ENCODE peak calls at places on chromosomes 13 and 19, in five cellular contexts. W is breast epithelium, M is tibial nerve, Y is spleen, X is ovary. R is an unnamed sample.
A peak's percentile ranks its signal among the peaks of the same experiment; 100 is the strongest.

GRCh38 chr19:55345818-55346724 is 6.4 kb downstream of the KMT5C start:
- DNase-seq in X (peak; percentile 62), W (no peak), M (peak; percentile 34), Y (no peak), R (no peak)

GRCh38 chr13:112928020-112928931 is 40.7 kb upstream of the MCF2L start:
- DNase-seq in Y (no peak), M (no peak), X (no peak), W (no peak), R (no peak)

GRCh38 chr19:615619-616018 is 17.7 kb downstream of the POLRMT start:
- DNase-seq in X (no peak), W (no peak), Y (no peak), M (no peak), R (no peak)

GRCh38 chr19:3178377-3178972 is at the start of gene S1PR4:
- DNase-seq in X (peak; percentile 20), M (no peak), Y (peak; percentile 95), W (no peak), R (no peak)

GRCh38 chr19:55809381-55810058 is 22.3 kb downstream of the NLRP11 start:
- DNase-seq in Y (peak; percentile 83), X (peak; percentile 27), M (peak; percentile 7), W (no peak), R (peak; percentile 66)

GRCh38 chr19:36638862-36639510 is 27.7 kb downstream of the ZNF461 start:
- DNase-seq in Y (no peak), M (no peak), X (no peak), W (no peak), R (no peak)

GRCh38 chr13:106917673-106918652 is 350.0 kb upstream of the ARGLU1 start:
- DNase-seq in M (peak; percentile 67), Y (peak; percentile 91), W (peak; percentile 77), X (peak; percentile 78), R (peak; percentile 78)

GRCh38 chr19:50331187-50332013 is 2.2 kb upstream of the KCNC3 start:
- DNase-seq in M (no peak), X (no peak), W (no peak), Y (peak; percentile 73), R (no peak)

GRCh38 chr13:86080340-86080995 is 281.2 kb upstream of the SLITRK6 start:
- DNase-seq in Y (no peak), X (no peak), M (no peak), W (no peak), R (no peak)

GRCh38 chr13:86087241-86087640 is 288.0 kb upstream of the SLITRK6 start:
- DNase-seq in X (no peak), Y (no peak), W (no peak), M (no peak), R (no peak)

GRCh38 chr13:86082116-86082515 is 282.9 kb upstream of the SLITRK6 start:
- DNase-seq in M (no peak), X (no peak), Y (no peak), W (no peak), R (no peak)

DNA sequence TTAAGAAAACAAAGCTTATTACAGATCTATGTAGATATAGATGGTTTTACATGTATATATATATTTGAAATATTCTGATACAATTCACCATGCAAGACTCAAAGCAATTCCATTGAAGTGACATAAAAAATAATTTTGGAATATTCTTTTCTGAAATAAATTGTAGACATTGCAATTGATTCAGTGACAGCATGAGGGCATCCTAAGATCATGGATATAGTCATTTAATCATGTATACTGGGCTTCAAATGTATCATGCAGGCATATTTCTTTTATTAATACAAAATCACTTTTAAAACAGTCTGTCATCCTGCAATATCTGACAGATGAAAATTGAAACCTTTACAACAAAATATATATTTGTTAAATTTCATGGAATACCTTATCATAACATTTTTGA is 286.7 kb upstream of the SLITRK6 start:
- DNase-seq in Y (no peak), M (no peak), X (no peak), W (no peak), R (no peak)
- TF ChIP-seq CTCF in Y (no peak), M (no peak), X (no peak), W (no peak), R (no peak)

GRCh38 chr19:58278156-58279041 is at the start of gene ZNF8:
- DNase-seq in M (peak; percentile 96), Y (peak; percentile 98), X (peak; percentile 99), W (peak; percentile 95), R (peak; percentile 98)

GRCh38 chr19:58277748-58278147 is 1.0 kb upstream of the ZNF8 start:
- DNase-seq in X (no peak), M (no peak), Y (no peak), W (no peak), R (no peak)

GRCh38 chr19:58277197-58277596 is 1.6 kb upstream of the ZNF8 start:
- DNase-seq in M (no peak), X (no peak), Y (no peak), W (no peak), R (no peak)

GRCh38 chr19:58279925-58280316 is 1.2 kb downstream of the ZNF8 start:
- DNase-seq in Y (no peak), W (no peak), M (no peak), X (no peak), R (no peak)

DNA sequence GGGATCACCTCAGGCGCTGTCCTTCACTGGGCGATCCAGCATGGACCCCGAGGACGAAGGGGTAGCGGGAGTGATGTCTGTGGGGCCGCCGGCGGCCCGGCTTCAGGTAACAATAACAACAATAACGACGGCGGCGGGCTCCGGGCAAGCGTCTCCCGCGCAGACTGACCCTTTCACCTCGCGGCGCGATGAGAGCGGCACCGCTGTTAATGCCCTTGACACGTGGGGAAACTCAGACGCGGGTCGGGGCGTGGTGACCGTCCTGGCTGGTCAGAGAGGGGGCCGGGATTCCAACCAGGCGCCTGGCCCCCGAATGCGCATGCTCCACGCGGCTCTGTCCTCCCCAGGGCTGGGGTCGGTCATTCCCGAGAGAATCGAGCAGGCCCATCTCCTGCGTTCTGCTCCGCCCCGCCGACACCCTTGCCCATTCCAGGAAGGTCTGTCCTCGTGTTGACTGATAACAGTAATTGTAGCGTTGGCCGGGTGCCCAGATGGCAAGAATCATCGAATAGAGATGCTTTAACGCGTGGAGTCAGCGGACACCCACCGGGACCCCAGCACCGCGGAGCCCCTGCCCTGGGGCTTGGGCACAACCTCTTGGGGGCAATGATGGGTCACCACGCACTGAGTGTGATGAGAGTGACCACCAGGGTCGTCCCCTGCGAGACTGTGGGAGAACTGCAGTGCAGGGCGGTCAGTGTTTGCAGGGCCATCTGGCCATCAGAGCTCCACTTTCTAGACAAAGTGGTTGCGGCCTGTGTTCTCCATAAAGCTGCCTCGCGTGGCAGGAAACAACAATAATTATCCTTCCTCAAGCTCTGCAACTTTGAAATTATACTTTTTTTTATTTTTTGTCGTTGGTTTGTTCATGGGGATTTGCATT is 528 bp downstream of the ZNF8 start:
- DNase-seq in M (peak; percentile 45), Y (no peak), X (peak; percentile 80), W (peak; percentile 57), R (peak; percentile 84)
- TF ChIP-seq POLR2A in M (no peak), Y (no peak), X (no peak), W (no peak), R (no peak)

GRCh38 chr19:8988204-8988603 is 22.0 kb downstream of the MUC16 start:
- DNase-seq in W (no peak), X (no peak), Y (peak; percentile 19), M (no peak), R (no peak)
- TF ChIP-seq CTCF in W (no peak), X (no peak), Y (no peak), M (no peak), R (no peak)

DNA sequence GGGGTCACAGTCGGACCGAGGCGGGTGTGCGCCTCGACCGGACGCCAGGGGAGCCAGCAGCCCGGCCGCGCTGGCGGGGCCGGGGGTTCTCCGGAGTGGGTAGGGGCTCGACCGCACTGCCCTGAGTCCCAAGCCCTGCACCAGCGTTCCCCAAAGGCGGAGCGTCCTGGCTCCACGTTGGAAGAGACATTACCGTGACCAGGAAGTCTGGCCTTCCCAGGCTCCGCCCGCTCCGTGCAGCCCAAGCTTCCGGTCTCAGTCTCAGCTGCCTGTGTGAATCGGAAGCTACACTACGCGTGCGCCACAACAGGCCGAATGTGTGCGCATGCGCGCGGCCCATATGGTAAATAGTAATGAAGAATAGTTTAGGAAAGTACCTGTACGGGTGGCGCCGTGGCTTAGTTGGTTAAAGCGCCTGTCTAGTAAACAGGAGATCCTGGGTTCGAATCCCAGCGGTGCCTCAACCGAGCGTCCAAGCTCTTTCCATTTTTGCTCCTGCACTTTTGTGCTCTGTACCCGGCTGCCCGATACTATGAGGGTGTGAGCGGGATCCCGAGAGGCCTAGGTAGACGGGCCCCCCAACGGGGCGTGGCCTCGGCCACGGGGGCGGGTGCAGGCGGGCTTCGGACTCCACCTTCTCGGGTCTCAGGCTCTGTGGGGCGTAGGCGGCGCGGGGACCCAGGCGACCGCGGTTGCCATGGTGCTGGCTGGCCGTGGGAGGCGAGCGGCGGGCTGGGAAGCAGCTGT is 17.3 kb upstream of the LRP3 start:
- DNase-seq in M (peak; percentile 99), W (peak; percentile 95), X (peak; percentile 99), Y (peak; percentile 98), R (peak; percentile 97)
- TF ChIP-seq POLR2A in M (peak; percentile 64), W (peak; percentile 69), X (peak; percentile 61), Y (no peak), R (peak; percentile 77)

DNA sequence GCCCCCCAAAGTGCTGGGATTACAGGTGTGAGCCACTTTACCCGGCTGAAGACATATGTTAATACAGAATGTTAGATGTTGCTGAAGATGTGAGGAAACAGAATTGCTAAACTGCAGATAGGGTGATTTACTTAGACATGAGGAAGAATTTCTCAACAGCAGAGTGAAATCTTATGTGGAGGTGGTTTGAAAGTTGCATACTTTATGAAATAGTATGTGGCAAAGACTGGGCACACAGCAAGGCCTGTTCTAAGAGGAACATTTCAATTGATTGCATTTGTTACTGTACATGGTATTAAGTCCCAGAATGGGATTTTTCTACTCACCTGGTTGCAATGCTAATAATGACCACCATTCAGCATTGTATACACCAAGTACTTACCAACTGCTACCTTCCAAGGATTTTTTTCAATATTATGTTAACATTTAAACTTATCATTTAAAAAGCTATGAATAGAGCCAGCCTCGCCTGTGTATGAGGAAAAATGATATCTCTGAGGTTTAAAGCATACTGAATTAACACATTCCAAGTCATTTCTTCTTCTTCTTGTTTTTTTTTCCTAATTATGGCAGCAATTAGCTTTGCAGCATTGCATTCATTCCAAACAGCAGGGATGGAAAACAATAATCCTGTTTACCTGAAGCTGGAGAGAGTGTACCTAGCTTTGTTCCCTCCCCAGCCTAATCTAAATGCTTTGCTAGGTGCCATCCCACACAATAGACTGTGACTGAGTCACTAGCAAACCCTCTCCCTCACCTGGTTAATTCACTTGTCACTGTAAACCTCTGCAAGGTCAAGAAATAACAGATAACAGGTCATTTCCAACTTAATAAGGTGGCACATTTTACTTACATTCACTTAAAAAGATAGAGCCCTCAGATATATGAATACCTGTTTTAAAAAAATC is 19.4 kb upstream of the KLF5 start:
- DNase-seq in Y (no peak), W (no peak), M (no peak), X (no peak), R (no peak)
- TF ChIP-seq CTCF in Y (no peak), W (no peak), M (no peak), X (no peak), R (no peak)

DNA sequence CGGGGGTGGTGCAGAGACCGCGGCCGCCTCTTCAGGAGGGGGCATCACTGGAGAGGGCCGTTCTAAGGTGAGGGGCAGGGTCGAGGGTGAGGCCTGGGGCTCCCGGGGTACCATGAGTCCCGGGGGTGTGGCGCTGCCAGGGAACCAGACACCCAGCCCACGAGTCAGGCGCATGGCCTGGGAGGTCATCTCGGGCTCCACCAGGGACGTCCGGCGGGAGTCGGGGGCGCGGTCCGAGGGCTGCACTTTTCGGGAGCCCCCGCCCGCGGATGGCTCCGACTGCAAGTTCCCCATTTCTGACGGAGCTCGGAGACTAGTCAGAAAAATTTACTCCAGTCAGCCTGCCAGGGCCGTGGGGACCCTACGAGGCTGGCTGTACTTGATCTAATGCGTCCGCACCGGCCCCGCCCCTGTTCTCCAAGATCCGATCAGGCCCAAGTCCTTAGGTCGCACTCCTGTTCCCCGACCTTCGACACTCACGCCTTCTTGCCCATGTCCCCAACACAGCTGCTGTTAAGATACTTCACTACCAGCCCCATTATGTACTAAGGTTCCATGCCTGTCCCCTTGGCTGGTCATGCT is 775 bp downstream of the GGN start:
- DNase-seq in W (no peak), M (peak; percentile 15), Y (peak; percentile 85), X (peak; percentile 41), R (no peak)
- TF ChIP-seq POLR2A in W (no peak), M (no peak), Y (no peak), X (no peak), R (no peak)

R was measured in sigmoid colon.